ENCODE peak calls at places on chromosomes 1 and 21, in six cellular contexts. L, U, Y, E, A and M are unnamed samples.

GRCh38 chr21:26534517-26534916 is 38.6 kb downstream of the CYYR1 start:
- DNase-seq in U (no peak), L (no peak), Y (no peak), A (no peak), E (no peak), M (no peak)

GRCh38 chr1:33683913-33684312 is 180.0 kb upstream of the HMGB4 start:
- DNase-seq in E (no peak), L (no peak), Y (no peak), U (no peak), A (no peak), M (no peak)

GRCh38 chr1:171355727-171356126 is 41.7 kb downstream of the FMO4 start:
- DNase-seq in A (no peak), L (no peak), U (no peak), E (no peak), Y (no peak), M (no peak)

GRCh38 chr1:113271039-113271438 is 119.3 kb upstream of the MAGI3 start:
- DNase-seq in U (no peak), L (no peak), Y (no peak), E (no peak), A (no peak), M (no peak)

GRCh38 chr1:28208818-28209441 is 23.9 kb downstream of the DNAJC8 start:
- DNase-seq in L (peak), U (peak), A (peak), E (peak), Y (no peak), M (peak)

GRCh38 chr1:173714441-173714758 is 381 bp upstream of the KLHL20 start:
- DNase-seq in A (no peak), U (no peak), E (no peak), L (no peak), Y (no peak), M (peak)

GRCh38 chr21:42299324-42300044 is 15.7 kb downstream of the TFF3 start:
- DNase-seq in A (peak), E (no peak), Y (no peak), U (no peak), L (no peak), M (peak)

GRCh38 chr1:75765697-75766355 is 20.2 kb upstream of the RABGGTB start:
- DNase-seq in U (no peak), L (peak), A (no peak), Y (no peak), E (no peak), M (no peak)

GRCh38 chr1:7225711-7226505 is 440.7 kb downstream of the CAMTA1 start:
- DNase-seq in Y (no peak), A (no peak), L (no peak), U (no peak), E (no peak), M (no peak)

GRCh38 chr1:168497376-168497952 is 46.3 kb downstream of the XCL2 start:
- DNase-seq in U (no peak), L (no peak), E (no peak), A (no peak), Y (no peak), M (no peak)

GRCh38 chr1:9717193-9718005 is 65.9 kb downstream of the PIK3CD start:
- DNase-seq in L (no peak), A (peak), E (peak), Y (peak), U (no peak), M (peak)

GRCh38 chr21:28334407-28334806 is 658.3 kb downstream of the LTN1 start:
- DNase-seq in Y (no peak), A (no peak), U (no peak), E (no peak), L (no peak), M (no peak)

GRCh38 chr1:94395231-94395630 is 23.0 kb upstream of the ABCD3 start:
- DNase-seq in Y (no peak), A (no peak), L (no peak), U (no peak), E (no peak), M (no peak)

GRCh38 chr1:168195199-168196135 is 16.7 kb downstream of the TIPRL start:
- DNase-seq in Y (no peak), U (no peak), L (no peak), A (no peak), E (no peak), M (no peak)

GRCh38 chr1:60866884-60867648 is 215.3 kb upstream of the NFIA start:
- DNase-seq in A (no peak), U (no peak), L (no peak), E (no peak), Y (no peak), M (no peak)

GRCh38 chr1:109805486-109806180 is 41.9 kb upstream of the EPS8L3 start:
- DNase-seq in E (no peak), L (no peak), U (no peak), A (no peak), Y (no peak), M (no peak)

GRCh38 chr1:93680121-93681094 is 1.2 kb downstream of the BCAR3 start:
- DNase-seq in U (peak), L (peak), E (no peak), Y (peak), A (peak), M (no peak)

GRCh38 chr1:59707216-59707615 is 107.5 kb upstream of the HOOK1 start:
- DNase-seq in E (no peak), Y (no peak), U (no peak), A (no peak), L (peak), M (no peak)

GRCh38 chr1:167938083-167938482 is 1.2 kb upstream of the MPC2 start:
- DNase-seq in Y (no peak), U (no peak), E (no peak), A (no peak), L (no peak), M (no peak)

GRCh38 chr1:244369256-244370057 is 82.3 kb downstream of the ADSS2 start:
- DNase-seq in A (no peak), E (no peak), U (no peak), L (no peak), Y (no peak), M (no peak)

GRCh38 chr1:187491082-187491720 is 662.5 kb downstream of the PLA2G4A start:
- DNase-seq in E (no peak), L (no peak), A (no peak), U (no peak), Y (no peak), M (no peak)

GRCh38 chr1:116881879-116882520 is 27.7 kb upstream of the PTGFRN start:
- DNase-seq in U (peak), Y (no peak), E (no peak), A (peak), L (no peak), M (no peak)

GRCh38 chr1:86068841-86069756 is 87.5 kb downstream of the COL24A1 start:
- DNase-seq in A (no peak), L (no peak), Y (no peak), U (no peak), E (no peak), M (no peak)

GRCh38 chr1:207651583-207651982 is 6.7 kb downstream of the CR1L start:
- DNase-seq in L (no peak), E (no peak), Y (no peak), U (no peak), A (no peak), M (no peak)

GRCh38 chr1:151822404-151822803 is 9.2 kb downstream of the RORC start:
- DNase-seq in E (no peak), L (no peak), U (no peak), Y (peak), A (no peak), M (no peak)

GRCh38 chr1:90526954-90527353 is 190.1 kb downstream of the BARHL2 start:
- DNase-seq in A (no peak), U (no peak), E (no peak), L (no peak), Y (no peak), M (no peak)

GRCh38 chr1:154661110-154661509 is 53.1 kb upstream of the ADAR start:
- DNase-seq in U (no peak), Y (no peak), L (no peak), A (no peak), E (no peak), M (no peak)

GRCh38 chr1:76635784-76636183 is 231.5 kb upstream of the ST6GALNAC5 start:
- DNase-seq in E (no peak), U (no peak), L (no peak), Y (no peak), A (no peak), M (no peak)